ENCODE peak calls at places on chromosomes 5 and 9, in nine cellular contexts. One of them, this sample, is unnamed.
A peak's percentile ranks its signal among the peaks of the same experiment; 100 is the strongest.

GRCh38 chr5:502325-503079 is 21.7 kb downstream of the SLC9A3 start:
- DNase-seq in BE2C: peak; percentile 65
- DNase-seq in heart right ventricle: no peak
- DNase-seq in PC-9: no peak
- DNase-seq in upper lobe of right lung: no peak
- DNase-seq in spleen: no peak
- DNase-seq in neural progenitor cell: no peak
- DNase-seq in GM23338: peak; percentile 40
- DNase-seq in H9: no peak
- DNase-seq in this sample: no peak

GRCh38 chr9:92664394-92665152 is 5.4 kb downstream of the IPPK start:
- DNase-seq in H9: no peak
- DNase-seq in heart right ventricle: no peak
- DNase-seq in spleen: peak; percentile 74
- DNase-seq in PC-9: no peak
- DNase-seq in neural progenitor cell: no peak
- DNase-seq in upper lobe of right lung: peak; percentile 48
- DNase-seq in GM23338: no peak
- DNase-seq in BE2C: no peak
- DNase-seq in this sample: no peak

GRCh38 chr5:6827815-6828214 is 114.6 kb downstream of the TENT4A start:
- DNase-seq in H9: no peak
- DNase-seq in PC-9: no peak
- DNase-seq in spleen: no peak
- DNase-seq in BE2C: peak; percentile 22
- DNase-seq in heart right ventricle: no peak
- DNase-seq in neural progenitor cell: no peak
- DNase-seq in GM23338: no peak
- DNase-seq in upper lobe of right lung: no peak
- DNase-seq in this sample: no peak

GRCh38 chr5:61823796-61824195 is 482.2 kb upstream of the KIF2A start:
- DNase-seq in heart right ventricle: no peak
- DNase-seq in neural progenitor cell: peak; percentile 24
- DNase-seq in GM23338: no peak
- DNase-seq in BE2C: no peak
- DNase-seq in upper lobe of right lung: no peak
- DNase-seq in spleen: no peak
- DNase-seq in H9: no peak
- DNase-seq in PC-9: no peak
- DNase-seq in this sample: no peak

GRCh38 chr5:144377207-144377606 is 206.5 kb downstream of the KCTD16 start:
- DNase-seq in PC-9: no peak
- DNase-seq in H9: no peak
- DNase-seq in BE2C: no peak
- DNase-seq in heart right ventricle: no peak
- DNase-seq in spleen: no peak
- DNase-seq in GM23338: no peak
- DNase-seq in neural progenitor cell: no peak
- DNase-seq in upper lobe of right lung: no peak
- DNase-seq in this sample: no peak

GRCh38 chr5:136082390-136083193 is 50.1 kb upstream of the SMAD5 start:
- DNase-seq in GM23338: peak; percentile 86
- DNase-seq in spleen: no peak
- DNase-seq in neural progenitor cell: peak; percentile 86
- DNase-seq in H9: peak; percentile 74
- DNase-seq in BE2C: peak; percentile 88
- DNase-seq in heart right ventricle: no peak
- DNase-seq in upper lobe of right lung: peak; percentile 81
- DNase-seq in PC-9: peak; percentile 48
- DNase-seq in this sample: peak; percentile 67

GRCh38 chr5:61295365-61295764 is 36.7 kb upstream of the ZSWIM6 start:
- DNase-seq in spleen: no peak
- DNase-seq in neural progenitor cell: no peak
- DNase-seq in BE2C: no peak
- DNase-seq in GM23338: no peak
- DNase-seq in H9: no peak
- DNase-seq in upper lobe of right lung: no peak
- DNase-seq in heart right ventricle: no peak
- DNase-seq in PC-9: peak; percentile 18
- DNase-seq in this sample: no peak

GRCh38 chr5:97550164-97550563 is 367.1 kb upstream of the RIOK2 start:
- DNase-seq in spleen: no peak
- DNase-seq in PC-9: no peak
- DNase-seq in upper lobe of right lung: no peak
- DNase-seq in BE2C: no peak
- DNase-seq in H9: no peak
- DNase-seq in heart right ventricle: no peak
- DNase-seq in GM23338: peak; percentile 46
- DNase-seq in neural progenitor cell: peak; percentile 34
- DNase-seq in this sample: no peak

GRCh38 chr9:37936965-37937364 is 33.0 kb upstream of the SLC25A51 start:
- DNase-seq in spleen: no peak
- DNase-seq in H9: no peak
- DNase-seq in GM23338: no peak
- DNase-seq in PC-9: no peak
- DNase-seq in heart right ventricle: peak; percentile 42
- DNase-seq in neural progenitor cell: peak; percentile 73
- DNase-seq in BE2C: peak; percentile 89
- DNase-seq in upper lobe of right lung: no peak
- DNase-seq in this sample: no peak

GRCh38 chr9:94719878-94720277 is 6.6 kb upstream of the AOPEP start:
- DNase-seq in spleen: no peak
- DNase-seq in neural progenitor cell: no peak
- DNase-seq in H9: no peak
- DNase-seq in GM23338: no peak
- DNase-seq in BE2C: no peak
- DNase-seq in heart right ventricle: no peak
- DNase-seq in upper lobe of right lung: no peak
- DNase-seq in PC-9: peak; percentile 64
- DNase-seq in this sample: no peak

GRCh38 chr5:141866111-141866510 is 12.1 kb downstream of the PCDH1 start:
- DNase-seq in PC-9: peak; percentile 95
- DNase-seq in neural progenitor cell: no peak
- DNase-seq in heart right ventricle: no peak
- DNase-seq in GM23338: no peak
- DNase-seq in H9: no peak
- DNase-seq in upper lobe of right lung: peak; percentile 93
- DNase-seq in spleen: peak; percentile 70
- DNase-seq in BE2C: no peak
- DNase-seq in this sample: peak; percentile 97

GRCh38 chr9:130923611-130924447 is 15.2 kb downstream of the FIBCD1 start:
- DNase-seq in heart right ventricle: no peak
- DNase-seq in PC-9: no peak
- DNase-seq in spleen: no peak
- DNase-seq in GM23338: no peak
- DNase-seq in H9: no peak
- DNase-seq in BE2C: no peak
- DNase-seq in upper lobe of right lung: no peak
- DNase-seq in neural progenitor cell: no peak
- DNase-seq in this sample: no peak

GRCh38 chr5:125269926-125270325 is 523.5 kb upstream of the ZNF608 start:
- DNase-seq in GM23338: no peak
- DNase-seq in heart right ventricle: no peak
- DNase-seq in PC-9: peak; percentile 53
- DNase-seq in neural progenitor cell: no peak
- DNase-seq in upper lobe of right lung: no peak
- DNase-seq in BE2C: no peak
- DNase-seq in H9: no peak
- DNase-seq in spleen: no peak
- DNase-seq in this sample: no peak

GRCh38 chr5:1299961-1300360 is 5.1 kb upstream of the TERT start:
- DNase-seq in BE2C: no peak
- DNase-seq in PC-9: no peak
- DNase-seq in upper lobe of right lung: peak; percentile 56
- DNase-seq in neural progenitor cell: no peak
- DNase-seq in heart right ventricle: no peak
- DNase-seq in spleen: peak; percentile 70
- DNase-seq in GM23338: no peak
- DNase-seq in H9: peak; percentile 18
- DNase-seq in this sample: no peak

DNA sequence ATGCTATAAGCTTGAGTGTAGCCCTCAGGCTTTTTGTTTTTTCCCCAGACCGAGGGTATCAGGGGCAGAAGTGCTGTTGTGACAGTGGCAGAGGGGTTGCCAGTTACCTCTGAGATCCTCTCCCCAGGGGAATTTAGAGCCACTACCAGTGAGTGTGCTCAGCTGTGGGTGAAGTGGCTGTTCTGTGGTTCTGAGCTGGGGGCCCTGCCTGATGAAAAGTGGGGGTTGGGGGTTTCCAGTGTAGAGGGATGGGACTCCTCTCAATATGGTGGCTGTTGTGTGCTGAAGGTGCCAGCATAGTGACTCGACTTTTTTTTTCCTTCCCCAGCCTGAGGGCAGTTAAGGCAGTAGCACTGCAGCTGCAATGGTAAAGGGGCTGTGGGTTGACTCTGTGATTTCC is 506.7 kb downstream of the TMEM232 start:
- DNase-seq in H9: no peak
- DNase-seq in upper lobe of right lung: no peak
- DNase-seq in BE2C: no peak
- DNase-seq in neural progenitor cell: no peak
- DNase-seq in heart right ventricle: no peak
- DNase-seq in PC-9: no peak
- DNase-seq in spleen: no peak
- DNase-seq in GM23338: no peak
- DNase-seq in this sample: no peak
- H3K4me1 ChIP-seq in H9: no peaks in the 10 kb centered on the region
- H3K4me1 ChIP-seq in upper lobe of right lung: no peaks in the 10 kb centered on the region
- H3K4me1 ChIP-seq in BE2C: no peaks in the 10 kb centered on the region
- H3K4me1 ChIP-seq in neural progenitor cell: no peaks in the 10 kb centered on the region
- H3K4me1 ChIP-seq in heart right ventricle: no peaks in the 10 kb centered on the region
- H3K4me1 ChIP-seq in PC-9: no peaks in the 10 kb centered on the region
- H3K4me1 ChIP-seq in spleen: no peaks in the 10 kb centered on the region
- H3K4me1 ChIP-seq in GM23338: no peaks in the 10 kb centered on the region
- H3K4me1 ChIP-seq in this sample: no peaks in the 10 kb centered on the region

GRCh38 chr5:118405650-118406061 is 582.7 kb downstream of the DTWD2 start:
- DNase-seq in heart right ventricle: peak; percentile 17
- DNase-seq in neural progenitor cell: peak; percentile 35
- DNase-seq in GM23338: no peak
- DNase-seq in H9: peak; percentile 54
- DNase-seq in spleen: peak; percentile 66
- DNase-seq in upper lobe of right lung: peak; percentile 57
- DNase-seq in PC-9: no peak
- DNase-seq in BE2C: peak; percentile 18
- DNase-seq in this sample: no peak
- H3K4me1 ChIP-seq in heart right ventricle: no peaks in the 10 kb centered on the region
- H3K4me1 ChIP-seq in neural progenitor cell: no peaks in the 10 kb centered on the region
- H3K4me1 ChIP-seq in GM23338: peaks cover 4% of the 10 kb centered on the region
- H3K4me1 ChIP-seq in H9: no peaks in the 10 kb centered on the region
- H3K4me1 ChIP-seq in spleen: no peaks in the 10 kb centered on the region
- H3K4me1 ChIP-seq in upper lobe of right lung: no peaks in the 10 kb centered on the region
- H3K4me1 ChIP-seq in PC-9: no peaks in the 10 kb centered on the region
- H3K4me1 ChIP-seq in BE2C: no peaks in the 10 kb centered on the region
- H3K4me1 ChIP-seq in this sample: no peaks in the 10 kb centered on the region

DNA sequence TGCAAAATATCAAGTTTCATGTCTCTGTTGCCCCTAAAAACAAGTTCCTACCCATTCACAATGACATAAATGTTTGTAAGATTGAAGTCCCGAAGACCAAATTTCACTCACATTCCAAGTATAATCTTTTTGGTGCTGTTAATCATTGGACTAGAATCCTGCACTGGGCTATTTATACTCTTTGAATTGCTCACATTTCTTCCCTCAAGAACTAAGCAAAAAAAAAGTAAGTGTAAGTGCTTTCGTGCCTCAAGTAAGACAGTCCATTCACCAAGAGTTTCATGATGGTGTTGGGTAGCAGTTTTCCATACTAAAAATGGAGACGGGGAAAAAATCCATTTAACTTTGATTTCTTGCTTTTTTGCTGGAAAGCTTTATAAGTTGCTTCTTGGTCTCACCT is 242.3 kb downstream of the EBF1 start:
- DNase-seq in H9: no peak
- DNase-seq in neural progenitor cell: no peak
- DNase-seq in upper lobe of right lung: no peak
- DNase-seq in PC-9: no peak
- DNase-seq in spleen: no peak
- DNase-seq in BE2C: no peak
- DNase-seq in heart right ventricle: no peak
- DNase-seq in GM23338: no peak
- DNase-seq in this sample: no peak
- H3K4me1 ChIP-seq in H9: peaks cover 3% of the 10 kb centered on the region
- H3K4me1 ChIP-seq in neural progenitor cell: peaks cover 41% of the 10 kb centered on the region
- H3K4me1 ChIP-seq in upper lobe of right lung: no peaks in the 10 kb centered on the region
- H3K4me1 ChIP-seq in PC-9: no peaks in the 10 kb centered on the region
- H3K4me1 ChIP-seq in spleen: peaks cover 6% of the 10 kb centered on the region
- H3K4me1 ChIP-seq in BE2C: no peaks in the 10 kb centered on the region
- H3K4me1 ChIP-seq in heart right ventricle: peaks cover 43% of the 10 kb centered on the region
- H3K4me1 ChIP-seq in GM23338: no peaks in the 10 kb centered on the region
- H3K4me1 ChIP-seq in this sample: no peaks in the 10 kb centered on the region

DNA sequence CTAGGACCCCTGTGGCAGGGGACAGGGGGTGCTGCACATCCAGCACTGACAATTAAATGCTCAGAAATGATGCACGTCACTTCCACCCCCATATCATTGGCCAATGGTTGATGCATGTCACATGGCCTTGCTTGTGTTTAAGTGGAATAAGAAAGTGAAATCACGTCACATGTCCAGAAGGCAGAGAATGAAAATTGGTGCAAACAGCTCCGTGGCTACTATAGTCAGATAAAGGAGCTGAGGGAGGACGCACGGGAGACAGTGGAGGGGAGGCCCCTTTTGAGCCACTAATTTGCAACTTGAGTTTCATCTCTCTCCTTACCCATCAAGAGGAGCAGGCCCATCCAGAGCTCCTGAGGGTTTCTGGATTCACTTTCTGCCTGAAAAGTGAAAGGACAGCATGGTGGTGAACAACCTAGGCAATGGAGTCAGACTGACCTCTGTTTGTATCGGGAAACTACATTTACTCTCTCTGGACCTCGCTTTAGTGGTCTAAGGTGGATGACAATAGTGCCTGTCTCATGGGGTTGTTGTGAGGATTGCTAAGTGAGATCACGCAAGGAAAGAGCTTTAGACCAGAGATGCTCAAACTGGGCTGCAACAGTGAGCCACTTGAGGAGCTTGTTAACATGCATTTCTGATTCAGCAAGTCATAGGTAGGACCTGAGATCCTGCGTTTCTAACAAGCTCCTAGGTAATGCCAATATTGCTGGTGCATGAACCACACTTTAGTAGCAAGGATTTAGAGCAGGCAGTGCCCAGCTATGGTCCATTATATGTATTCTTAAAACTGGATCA is 133.9 kb upstream of the ADRA1B start:
- DNase-seq in spleen: no peak
- DNase-seq in GM23338: no peak
- DNase-seq in PC-9: no peak
- DNase-seq in neural progenitor cell: no peak
- DNase-seq in BE2C: no peak
- DNase-seq in upper lobe of right lung: no peak
- DNase-seq in H9: no peak
- DNase-seq in heart right ventricle: no peak
- DNase-seq in this sample: no peak
- H3K4me1 ChIP-seq in spleen: no peaks in the 10 kb centered on the region
- H3K4me1 ChIP-seq in GM23338: peaks cover 8% of the 10 kb centered on the region
- H3K4me1 ChIP-seq in PC-9: peaks cover 27% of the 10 kb centered on the region
- H3K4me1 ChIP-seq in neural progenitor cell: no peaks in the 10 kb centered on the region
- H3K4me1 ChIP-seq in BE2C: no peaks in the 10 kb centered on the region
- H3K4me1 ChIP-seq in upper lobe of right lung: no peaks in the 10 kb centered on the region
- H3K4me1 ChIP-seq in H9: peaks cover 6% of the 10 kb centered on the region
- H3K4me1 ChIP-seq in heart right ventricle: no peaks in the 10 kb centered on the region
- H3K4me1 ChIP-seq in this sample: no peaks in the 10 kb centered on the region

DNA sequence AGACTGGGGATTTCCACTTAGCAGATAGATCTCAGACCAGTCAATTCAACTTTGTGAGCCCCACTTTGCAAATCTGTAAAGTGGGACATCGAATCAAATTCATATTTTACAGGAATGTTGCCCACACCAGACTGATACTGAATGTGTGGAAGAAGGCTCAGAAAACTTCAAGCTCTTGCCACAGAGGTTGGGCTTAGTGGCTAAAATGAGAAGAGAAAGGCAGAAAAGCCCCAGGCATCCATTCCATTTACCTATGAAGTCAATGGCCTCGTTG is 1.7 kb downstream of the DUSP1 start:
- DNase-seq in upper lobe of right lung: no peak
- DNase-seq in neural progenitor cell: no peak
- DNase-seq in PC-9: no peak
- DNase-seq in heart right ventricle: no peak
- DNase-seq in GM23338: no peak
- DNase-seq in H9: no peak
- DNase-seq in spleen: no peak
- DNase-seq in BE2C: no peak
- DNase-seq in this sample: no peak
- H3K4me1 ChIP-seq in upper lobe of right lung: peaks cover 40% of the 10 kb centered on the region
- H3K4me1 ChIP-seq in neural progenitor cell: peaks cover 9% of the 10 kb centered on the region
- H3K4me1 ChIP-seq in PC-9: peaks cover 58% of the 10 kb centered on the region
- H3K4me1 ChIP-seq in heart right ventricle: peaks cover 26% of the 10 kb centered on the region
- H3K4me1 ChIP-seq in GM23338: peaks cover 15% of the 10 kb centered on the region
- H3K4me1 ChIP-seq in H9: no peaks in the 10 kb centered on the region
- H3K4me1 ChIP-seq in spleen: peaks cover 36% of the 10 kb centered on the region
- H3K4me1 ChIP-seq in BE2C: peaks cover 8% of the 10 kb centered on the region
- H3K4me1 ChIP-seq in this sample: peaks cover 6% of the 10 kb centered on the region

This sample was measured in prostate gland.